ENCODE peak calls at places on chromosome 16, in six cellular contexts. T is keratinocyte, Q is cardiac muscle cell, E is heart right ventricle, O is body of pancreas, F is transverse colon. B is an unnamed sample.
A peak's percentile ranks its signal among the peaks of the same experiment; 100 is the strongest.

GRCh38 chr16:86879268-86879667 is 300.9 kb downstream of the FOXL1 start:
- DNase-seq in Q (no peak), O (no peak), E (no peak), T (no peak), F (no peak), B (no peak)

GRCh38 chr16:66961065-66961744 is at the start of gene CES3:
- DNase-seq in O (peak; percentile 87), F (peak; percentile 89), T (no peak), E (peak; percentile 42), Q (peak; percentile 72), B (peak; percentile 81)

GRCh38 chr16:64865037-64865696 is 256.7 kb downstream of the CDH11 start:
- DNase-seq in O (no peak), F (no peak), Q (peak; percentile 7), E (no peak), T (no peak), B (no peak)

GRCh38 chr16:21263640-21264211 is 14.4 kb downstream of the CRYM start:
- DNase-seq in Q (peak; percentile 41), F (peak; percentile 43), O (no peak), E (no peak), T (no peak), B (no peak)

GRCh38 chr16:1620391-1620790 is 8.2 kb downstream of the CRAMP1 start:
- DNase-seq in Q (no peak), E (no peak), T (no peak), F (no peak), O (no peak), B (no peak)

GRCh38 chr16:51707666-51708065 is 556.6 kb upstream of the SALL1 start:
- DNase-seq in F (no peak), Q (no peak), O (no peak), T (no peak), E (no peak), B (no peak)

GRCh38 chr16:81478876-81479496 is 34.4 kb downstream of the CMIP start:
- DNase-seq in F (peak; percentile 73), O (peak; percentile 67), T (no peak), Q (no peak), E (no peak), B (peak; percentile 76)

GRCh38 chr16:20850981-20851380 is 44.7 kb downstream of the REXO5 start:
- DNase-seq in O (no peak), Q (peak; percentile 35), F (no peak), T (no peak), E (no peak), B (no peak)

GRCh38 chr16:17512636-17513220 is 42.0 kb upstream of the XYLT1 start:
- DNase-seq in Q (no peak), T (no peak), O (no peak), E (no peak), F (no peak), B (no peak)

GRCh38 chr16:84640145-84640544 is 8.2 kb upstream of the KLHL36 start:
- DNase-seq in T (no peak), O (no peak), F (no peak), Q (no peak), E (no peak), B (no peak)

GRCh38 chr16:85015481-85016177 is 4.3 kb upstream of the ZDHHC7 start:
- DNase-seq in F (no peak), E (no peak), O (no peak), Q (no peak), T (no peak), B (no peak)

GRCh38 chr16:3020604-3021448 is 658 bp downstream of the TNFRSF12A start:
- DNase-seq in F (peak; percentile 75), E (peak; percentile 77), O (peak; percentile 97), T (peak; percentile 79), Q (peak; percentile 86), B (peak; percentile 89)

GRCh38 chr16:86103320-86103719 is 204.4 kb downstream of the IRF8 start:
- DNase-seq in O (no peak), E (no peak), Q (no peak), F (no peak), T (no peak), B (no peak)

GRCh38 chr16:85548375-85548774 is 64.7 kb upstream of the GSE1 start:
- DNase-seq in Q (no peak), T (no peak), F (no peak), O (no peak), E (no peak), B (no peak)

GRCh38 chr16:49462989-49463371 is 89.4 kb downstream of the C16orf78 start:
- DNase-seq in Q (no peak), F (no peak), T (no peak), O (no peak), E (no peak), B (no peak)

GRCh38 chr16:28494141-28494851 is at the start of gene APOBR:
- DNase-seq in Q (no peak), F (peak; percentile 75), O (peak; percentile 27), E (no peak), T (no peak), B (peak; percentile 78)

GRCh38 chr16:4702466-4702808 is 9.1 kb downstream of the NUDT16L1 start:
- DNase-seq in T (no peak), E (no peak), Q (no peak), O (no peak), F (no peak), B (no peak)

GRCh38 chr16:70512456-70512855 is 10.9 kb downstream of the COG4 start:
- DNase-seq in E (no peak), Q (no peak), O (no peak), F (no peak), T (no peak), B (no peak)

GRCh38 chr16:59633996-59634579 is 900.0 kb upstream of the GOT2 start:
- DNase-seq in F (no peak), E (no peak), T (no peak), Q (peak; percentile 50), O (no peak), B (no peak)

DNA sequence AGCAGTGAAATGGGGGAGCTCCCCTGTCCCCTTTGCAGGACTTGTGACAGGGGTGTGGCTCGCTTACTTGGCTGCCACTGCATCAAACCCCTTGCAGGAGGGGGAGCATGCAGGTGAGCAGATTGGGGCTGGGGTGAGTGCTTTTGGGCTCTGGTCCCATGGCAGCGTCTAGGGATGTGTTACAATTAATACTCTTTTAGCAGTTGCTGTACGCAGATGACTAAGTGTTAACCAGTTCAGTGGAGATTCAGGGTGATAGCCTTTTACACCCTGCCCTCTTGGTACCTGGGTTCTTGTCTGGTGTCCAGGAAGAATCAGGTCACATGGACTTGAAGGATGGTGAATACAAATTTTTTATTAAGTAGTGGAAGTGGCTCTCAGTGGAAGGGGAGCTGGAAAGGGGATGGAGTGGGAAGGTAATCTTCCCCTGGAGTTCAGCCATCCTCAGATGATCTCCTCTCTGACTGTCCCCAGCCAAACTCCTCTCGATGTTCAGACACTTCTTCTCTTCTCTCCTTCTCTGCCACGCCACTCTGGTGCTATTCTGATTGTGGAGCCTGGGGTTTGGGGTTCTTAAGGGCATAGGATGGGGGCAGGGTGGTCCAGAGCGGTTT is 100.1 kb downstream of the MARF1 start:
- DNase-seq in Q (no peak), T (no peak), F (no peak), O (no peak), E (no peak), B (no peak)
- H3K4me3 ChIP-seq in Q (no peak overlapping the region), T (no peak overlapping the region), F (no peak overlapping the region), O (no peak overlapping the region), E (no peak overlapping the region), B (no peak overlapping the region)

GRCh38 chr16:68090526-68090925 is 5.4 kb downstream of the NFATC3 start:
- DNase-seq in O (no peak), Q (no peak), F (no peak), T (no peak), E (no peak), B (no peak)

GRCh38 chr16:68089067-68089466 is 3.9 kb downstream of the NFATC3 start:
- DNase-seq in Q (no peak), E (no peak), O (no peak), T (no peak), F (no peak), B (no peak)

GRCh38 chr16:68093816-68094613 is 8.8 kb downstream of the NFATC3 start:
- DNase-seq in E (no peak), T (no peak), Q (peak; percentile 51), O (no peak), F (no peak), B (no peak)

GRCh38 chr16:68090109-68090508 is 4.9 kb downstream of the NFATC3 start:
- DNase-seq in O (no peak), F (no peak), T (no peak), E (no peak), Q (no peak), B (no peak)

DNA sequence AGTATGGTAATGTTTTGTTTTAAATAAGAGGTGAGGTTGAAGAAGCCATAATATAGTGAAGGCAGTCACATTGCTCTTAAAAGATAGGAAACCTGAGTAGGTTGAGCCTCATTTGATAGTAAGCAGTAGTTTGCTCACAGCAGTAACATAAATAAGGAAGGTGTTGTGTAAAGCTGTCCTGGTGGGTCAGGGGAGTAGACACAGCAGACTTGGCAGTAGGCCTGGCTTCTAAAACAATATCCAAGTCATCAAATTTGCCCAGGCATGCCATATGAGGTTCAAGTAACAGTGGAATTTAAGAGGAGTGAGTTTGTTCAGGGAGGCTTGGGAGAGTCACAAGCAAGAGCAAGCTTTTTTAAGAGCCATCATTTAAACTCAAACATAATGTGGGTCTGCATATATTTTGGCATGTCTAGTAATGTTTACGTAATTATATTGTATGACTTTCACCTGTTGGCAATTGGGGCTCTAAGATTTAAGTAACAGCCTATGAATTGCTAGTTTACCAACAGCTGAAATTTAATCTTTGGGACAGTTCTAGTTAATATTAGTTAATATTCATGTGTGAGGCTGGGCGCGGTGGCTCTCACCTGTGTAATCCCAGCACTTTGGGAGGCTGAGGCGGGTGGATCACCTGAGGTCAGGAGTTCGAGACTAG is 6.6 kb downstream of the NFATC3 start:
- DNase-seq in F (no peak), Q (peak; percentile 67), E (no peak), T (peak; percentile 69), O (no peak), B (no peak)
- H3K27ac ChIP-seq in F (no peak overlapping the region), Q (peak overlapping the region; percentile 27), E (peak overlapping the region; percentile 25), T (peak overlapping the region; percentile 64), O (no peak overlapping the region), B (no peak overlapping the region)

DNA sequence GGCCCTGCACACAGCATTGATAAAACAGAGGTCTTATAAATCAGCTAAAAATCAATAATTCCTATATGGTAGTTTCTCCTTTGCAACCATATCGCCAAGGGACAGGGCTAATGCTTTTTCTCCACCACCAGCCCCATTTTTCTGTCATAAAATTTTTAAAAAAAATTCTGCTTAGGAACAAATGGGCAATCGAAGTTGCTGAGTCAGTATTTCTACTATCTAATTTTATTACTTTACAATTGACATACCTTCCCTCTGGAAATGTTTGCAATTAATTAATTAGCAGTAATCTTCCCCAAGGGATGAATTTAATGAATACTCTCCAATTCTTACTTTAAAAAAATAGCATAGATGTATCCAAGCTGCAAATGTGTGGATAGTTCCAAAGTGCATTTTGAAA is 1.7 kb upstream of the IRX6 start:
- DNase-seq in E (no peak), F (no peak), Q (no peak), O (no peak), T (no peak), B (no peak)
- H3K27me3 ChIP-seq in E (peaks cover 60% of the 10 kb centered on the region), F (peaks cover 68% of the 10 kb centered on the region), Q (peaks cover 88% of the 10 kb centered on the region), O (no peaks in the 10 kb centered on the region), T (peaks cover 34% of the 10 kb centered on the region), B (peaks cover 46% of the 10 kb centered on the region)

DNA sequence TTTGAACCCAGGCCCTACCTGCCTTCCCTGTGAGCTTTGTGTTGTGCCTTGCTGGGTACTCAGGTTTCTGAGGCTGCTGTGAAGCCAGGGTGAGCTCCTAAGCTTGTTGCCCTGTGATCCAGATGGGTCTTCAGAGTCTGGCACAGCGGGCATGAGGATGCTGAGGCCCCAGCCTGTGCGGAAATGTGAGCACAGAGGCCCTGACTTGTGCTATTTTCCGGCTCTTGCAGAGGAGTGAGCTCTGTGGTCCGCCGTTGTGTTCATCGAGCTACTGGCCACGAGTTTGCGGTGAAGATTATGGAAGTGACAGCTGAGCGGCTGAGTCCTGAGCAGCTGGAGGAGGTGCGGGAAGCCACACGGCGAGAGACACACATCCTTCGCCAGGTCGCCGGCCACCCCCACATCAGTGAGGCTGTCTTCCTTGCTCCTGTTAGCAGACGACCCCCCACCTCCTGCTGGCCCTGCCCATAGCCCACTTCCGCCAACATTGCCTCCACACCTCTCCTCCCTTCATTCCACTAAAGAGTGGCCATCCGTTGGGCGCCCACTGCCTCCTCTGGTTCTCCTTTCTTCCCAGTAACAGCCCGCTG is 2.7 kb downstream of the PHKG2 start:
- DNase-seq in O (no peak), F (no peak), Q (no peak), T (no peak), E (no peak), B (no peak)
- H3K4me3 ChIP-seq in O (no peak overlapping the region), F (no peak overlapping the region), Q (no peak overlapping the region), T (no peak overlapping the region), E (no peak overlapping the region), B (no peak overlapping the region)